ENCODE peak calls at places on chromosomes 1 and 21, in eight cellular contexts. P is stimulated activated CD4-positive, alpha-beta T cell treated with anti-CD3 and anti-CD28 coated beads, Interleukin-4, amount 100 ng/mL, for 24 hours; G is T47D; A is tibial nerve; W is activated gamma-delta T cell; V is astrocyte of the spinal cord; D is activated CD4-positive, CD25-positive, alpha-beta regulatory T cell treated with anti-CD3 and anti-CD28 coated beads, Interleukin-2, amount 50 U/mL, for 72 hours; T is CD8-positive, alpha-beta memory T cell. Q is an unnamed sample.

GRCh38 chr1:147444381-147444780 is 96.9 kb upstream of the BCL9 start:
- DNase-seq in V (no peak), W (no peak), P (no peak), T (no peak), A (no peak), G (no peak), D (no peak), Q (no peak)

GRCh38 chr1:6200188-6200809 is 904 bp upstream of the RPL22 start:
- DNase-seq in D (no peak), T (no peak), W (no peak), A (no peak), G (no peak), P (no peak), V (no peak), Q (no peak)

GRCh38 chr21:16239659-16240265 is 510.0 kb downstream of the USP25 start:
- DNase-seq in G (no peak), W (no peak), D (no peak), V (no peak), P (no peak), A (no peak), T (no peak), Q (no peak)

GRCh38 chr1:63073530-63074306 is 248.6 kb upstream of the FOXD3 start:
- DNase-seq in V (no peak), D (no peak), P (no peak), W (no peak), G (no peak), T (no peak), A (peak; percentile 7), Q (no peak)

GRCh38 chr1:24117722-24118409 is 5.9 kb upstream of the MYOM3 start:
- DNase-seq in V (peak; percentile 48), W (no peak), A (no peak), D (no peak), G (no peak), P (no peak), T (no peak), Q (no peak)

GRCh38 chr1:6785721-6786505 is 659 bp downstream of the CAMTA1 start:
- DNase-seq in P (peak; percentile 29), D (peak; percentile 48), W (peak; percentile 57), G (peak; percentile 24), T (peak; percentile 26), A (no peak), V (peak; percentile 5), Q (peak; percentile 50)

GRCh38 chr1:111507411-111508201 is 4.2 kb upstream of the ADORA3 start:
- DNase-seq in T (peak; percentile 52), D (peak; percentile 73), W (no peak), P (peak; percentile 59), G (no peak), A (peak; percentile 63), V (peak; percentile 32), Q (peak; percentile 68)

GRCh38 chr1:209675567-209676154 is 449 bp downstream of the G0S2 start:
- DNase-seq in G (no peak), T (no peak), D (no peak), P (no peak), A (peak; percentile 10), W (no peak), V (peak; percentile 45), Q (no peak)

GRCh38 chr1:218591966-218592365 is 246.8 kb downstream of the TGFB2 start:
- DNase-seq in G (no peak), P (no peak), W (no peak), A (no peak), T (no peak), V (no peak), D (no peak), Q (no peak)

GRCh38 chr1:32291145-32291707 is 657 bp upstream of the HDAC1 start:
- DNase-seq in P (no peak), D (no peak), W (no peak), G (peak; percentile 17), V (peak; percentile 44), A (no peak), T (no peak), Q (no peak)

GRCh38 chr1:162248854-162249535 is 127.7 kb downstream of the SPATA46 start:
- DNase-seq in P (no peak), D (no peak), G (no peak), V (peak; percentile 27), T (no peak), W (no peak), A (no peak), Q (no peak)

GRCh38 chr1:41390171-41390570 is 28.9 kb downstream of the FOXO6 start:
- DNase-seq in D (no peak), T (no peak), P (no peak), V (no peak), G (no peak), W (no peak), A (no peak), Q (no peak)

GRCh38 chr1:160580208-160580812 is 1.0 kb upstream of the CD84 start:
- DNase-seq in W (no peak), V (no peak), A (no peak), D (no peak), P (no peak), G (no peak), T (no peak), Q (no peak)

GRCh38 chr1:11740258-11741192 is 4.6 kb downstream of the AGTRAP start:
- DNase-seq in P (peak; percentile 13), A (no peak), D (no peak), W (no peak), G (no peak), V (no peak), T (peak; percentile 52), Q (peak; percentile 43)

GRCh38 chr1:224430511-224431113 is 4.0 kb downstream of the WDR26 start:
- DNase-seq in P (peak; percentile 46), W (no peak), G (no peak), D (no peak), V (peak; percentile 71), A (peak; percentile 36), T (peak; percentile 53), Q (peak; percentile 35)

Q was measured in T-helper 2 cell treated with Interferon-gamma antibody and Interleukin-4, amounts not matched to agents 5 μg/mL and 100 μg/mL, for 36 hours.